ENCODE peak calls at places on chromosomes 5 and 9, in four cellular contexts. D, V, G and R are unnamed samples.

GRCh38 chr5:135866044-135866443 is 29.6 kb downstream of the IL9 start:
- DNase-seq in D (no peak), V (no peak), G (no peak), R (no peak)

GRCh38 chr5:19531374-19531952 is 456.5 kb downstream of the CDH18 start:
- DNase-seq in D (no peak), V (no peak), G (peak; percentile 99), R (peak; percentile 64)

GRCh38 chr5:32419791-32420190 is 24.7 kb downstream of the ZFR start:
- DNase-seq in D (no peak), V (no peak), G (no peak), R (no peak)

GRCh38 chr5:132342291-132343180 is 27.0 kb upstream of the SLC22A5 start:
- DNase-seq in D (no peak), V (no peak), G (no peak), R (no peak)

GRCh38 chr5:50889790-50890189 is 223.4 kb downstream of the PARP8 start:
- DNase-seq in D (no peak), V (no peak), G (no peak), R (no peak)

GRCh38 chr9:21852751-21853150 is 50.3 kb downstream of the MTAP start:
- DNase-seq in D (no peak), V (no peak), G (no peak), R (no peak)

GRCh38 chr9:100125913-100126312 is 26.9 kb downstream of the INVS start:
- DNase-seq in D (no peak), V (no peak), G (peak; percentile 33), R (no peak)

GRCh38 chr9:136644343-136644592 is 18.4 kb upstream of the EGFL7 start:
- DNase-seq in D (no peak), V (no peak), G (no peak), R (no peak)

GRCh38 chr9:135075234-135076142 is 12.0 kb upstream of the OLFM1 start:
- DNase-seq in D (no peak), V (peak; percentile 86), G (no peak), R (peak; percentile 32)

GRCh38 chr9:136587145-136587943 is 41.5 kb upstream of the NOTCH1 start:
- DNase-seq in D (no peak), V (peak; percentile 92), G (no peak), R (no peak)

GRCh38 chr9:129887210-129888084 is 52.2 kb downstream of the USP20 start:
- DNase-seq in D (peak; percentile 49), V (peak; percentile 53), G (no peak), R (no peak)

GRCh38 chr5:87526131-87526530 is 113.4 kb upstream of the CCNH start:
- DNase-seq in D (no peak), V (no peak), G (no peak), R (no peak)

GRCh38 chr5:141850183-141850768 is 27.9 kb downstream of the PCDH1 start:
- DNase-seq in D (no peak), V (no peak), G (no peak), R (peak; percentile 94)

GRCh38 chr9:25678147-25678666 is at the start of gene TUSC1:
- DNase-seq in D (no peak), V (peak; percentile 72), G (peak; percentile 88), R (peak; percentile 76)
- TF ChIP-seq CTCF in D (no peak), V (no peak), G (no peak), R (no peak)

GRCh38 chr5:3139596-3139995 is 388.1 kb upstream of the IRX2 start:
- DNase-seq in D (no peak), V (no peak), G (peak; percentile 50), R (peak; percentile 43)
- TF ChIP-seq CTCF in D (no peak), V (peak; percentile 43), G (no peak), R (no peak)

DNA sequence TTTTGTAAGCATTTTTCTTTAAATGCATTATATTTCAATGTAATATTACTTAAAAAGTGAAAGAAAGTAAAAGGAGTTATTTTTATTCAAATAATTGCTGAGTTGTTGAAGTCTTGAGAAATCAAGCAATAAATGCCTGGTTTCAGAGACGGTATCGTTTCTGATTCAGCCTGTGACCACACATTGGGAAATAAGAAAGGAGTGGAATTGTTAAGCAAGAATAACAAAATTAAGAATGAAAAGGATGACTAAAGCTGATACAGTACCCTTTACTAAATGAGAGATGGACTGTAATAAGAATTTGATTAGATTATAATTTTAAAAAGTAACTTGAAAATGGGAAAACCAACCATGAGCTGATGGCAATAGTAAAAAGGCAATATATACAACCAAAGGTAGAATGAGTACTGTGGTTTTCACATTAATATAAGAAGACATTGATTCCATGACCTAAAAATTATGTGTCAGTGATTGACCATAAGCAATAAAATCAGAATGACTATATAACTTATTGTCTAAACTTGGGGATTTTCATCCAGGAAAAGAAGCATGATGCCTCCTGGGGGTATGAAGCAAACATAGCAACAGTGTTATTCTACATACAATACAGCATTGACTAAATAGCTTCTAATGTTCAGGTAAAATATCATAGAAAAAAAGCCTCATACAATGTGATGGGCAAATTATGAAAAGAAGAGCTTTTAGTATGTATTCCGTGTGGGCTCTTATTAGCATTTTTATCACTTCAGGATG is 101.9 kb upstream of the PRDM9 start:
- DNase-seq in D (no peak), V (no peak), G (peak; percentile 17), R (no peak)
- TF ChIP-seq CTCF in D (no peak), V (peak; percentile 33), G (no peak), R (no peak)

GRCh38 chr5:78056901-78057514 is 237.5 kb downstream of the AP3B1 start:
- DNase-seq in D (no peak), V (no peak), G (no peak), R (no peak)
- TF ChIP-seq CTCF in D (no peak), V (peak; percentile 62), G (no peak), R (no peak)

DNA sequence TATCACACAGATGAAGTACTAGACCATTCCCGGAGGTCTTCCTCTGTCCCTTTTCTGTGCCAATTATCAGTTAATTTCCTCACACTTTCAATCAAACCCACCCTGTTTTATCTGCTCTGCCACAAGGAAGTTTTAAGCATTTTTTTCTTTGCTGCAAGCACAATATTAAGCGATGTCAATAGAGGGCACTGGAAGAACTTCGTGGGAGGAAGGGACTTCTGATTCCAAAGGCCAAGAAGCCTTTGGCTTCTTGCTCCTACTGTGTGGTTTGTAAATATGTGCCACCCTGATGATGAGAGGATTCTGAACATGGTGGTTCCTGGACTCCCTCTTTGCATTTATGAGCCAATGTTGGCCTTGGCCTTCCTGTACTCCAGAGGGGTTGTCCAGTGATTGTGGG is 1712.5 kb upstream of the C9orf72 start:
- DNase-seq in D (no peak), V (peak; percentile 52), G (peak; percentile 10), R (no peak)
- TF ChIP-seq CTCF in D (peak; percentile 13), V (peak; percentile 66), G (peak; percentile 20), R (no peak)

DNA sequence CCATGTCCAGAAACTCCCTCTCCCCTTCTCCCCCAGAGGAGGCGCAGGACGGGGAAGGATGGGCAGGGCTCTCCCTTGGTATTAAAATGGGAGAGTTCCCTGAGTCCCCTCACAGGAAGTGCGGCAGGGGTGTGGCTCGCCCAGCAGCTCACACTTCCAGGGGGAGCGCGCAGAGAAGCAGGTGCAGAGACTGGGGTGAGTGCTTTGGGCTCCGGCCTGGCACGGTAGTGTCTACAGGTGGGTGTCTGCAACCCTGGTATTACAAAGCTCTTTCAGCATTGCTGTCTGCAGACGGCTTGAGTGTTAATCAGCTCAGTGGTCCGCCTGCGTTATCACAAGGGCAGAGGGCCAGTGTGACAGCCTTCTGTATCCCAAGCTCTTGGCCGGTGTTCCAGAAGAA is 114.9 kb upstream of the FBXL7 start:
- DNase-seq in D (no peak), V (no peak), G (no peak), R (no peak)
- TF ChIP-seq CTCF in D (no peak), V (no peak), G (no peak), R (no peak)